ENCODE peak calls at places on chromosomes 12 and 14, in four cellular contexts. N is RPMI7951, V is AG09319, K is small intestine. F is an unnamed sample.

GRCh38 chr12:71639341-71639760 is 24.3 kb downstream of the ZFC3H1 start:
- DNase-seq in N (peak), V (no peak), K (no peak), F (no peak)

GRCh38 chr14:55381040-55381439 is 30.6 kb downstream of the ATG14 start:
- DNase-seq in N (no peak), V (no peak), K (no peak), F (no peak)

GRCh38 chr14:83887871-83888270 is 1642.1 kb upstream of the FLRT2 start:
- DNase-seq in N (peak), V (no peak), K (no peak), F (no peak)

GRCh38 chr12:100216337-100216736 is 15.7 kb downstream of the ACTR6 start:
- DNase-seq in N (no peak), V (no peak), K (peak), F (no peak)

GRCh38 chr12:45503887-45504286 is 225.6 kb upstream of the ARID2 start:
- DNase-seq in N (peak), V (no peak), K (no peak), F (no peak)

GRCh38 chr12:32223941-32224340 is 117.3 kb downstream of the BICD1 start:
- DNase-seq in N (no peak), V (no peak), K (no peak), F (no peak)

GRCh38 chr14:75561013-75561432 is 17.4 kb upstream of the FLVCR2 start:
- DNase-seq in N (peak), V (no peak), K (peak), F (no peak)

GRCh38 chr14:30270200-30271161 is 288.5 kb upstream of the G2E3 start:
- DNase-seq in N (peak), V (peak), K (peak), F (peak)

GRCh38 chr12:132510746-132511477 is 21.0 kb downstream of the FBRSL1 start:
- DNase-seq in N (no peak), V (no peak), K (no peak), F (no peak)